ENCODE peak calls at places on chromosomes 11 and 22, in four cellular contexts. One of them, this sample, is unnamed.

GRCh38 chr11:109527496-109527895 is 105.5 kb downstream of the C11orf87 start:
- DNase-seq in right lobe of liver: no peak
- DNase-seq in AG10803: peak
- DNase-seq in thyroid gland: no peak
- DNase-seq in this sample: no peak

GRCh38 chr11:34446389-34446788 is 7.7 kb downstream of the CAT start:
- DNase-seq in thyroid gland: no peak
- DNase-seq in AG10803: no peak
- DNase-seq in right lobe of liver: no peak
- DNase-seq in this sample: no peak

GRCh38 chr22:27534720-27535125 is 266.8 kb downstream of the MN1 start:
- DNase-seq in right lobe of liver: no peak
- DNase-seq in AG10803: peak
- DNase-seq in thyroid gland: no peak
- DNase-seq in this sample: peak

GRCh38 chr11:6229911-6230310 is 4.5 kb downstream of the FHIP1B start:
- DNase-seq in right lobe of liver: peak
- DNase-seq in thyroid gland: no peak
- DNase-seq in AG10803: no peak
- DNase-seq in this sample: no peak

GRCh38 chr22:26642465-26643367 is 14.7 kb upstream of the MIAT start:
- DNase-seq in right lobe of liver: peak
- DNase-seq in thyroid gland: peak
- DNase-seq in AG10803: no peak
- DNase-seq in this sample: no peak

GRCh38 chr11:63099555-63099954 is 44.5 kb downstream of the SLC22A24 start:
- DNase-seq in AG10803: no peak
- DNase-seq in thyroid gland: no peak
- DNase-seq in right lobe of liver: no peak
- DNase-seq in this sample: no peak

GRCh38 chr11:105588001-105588400 is 21.9 kb upstream of the GRIA4 start:
- DNase-seq in AG10803: peak
- DNase-seq in right lobe of liver: no peak
- DNase-seq in thyroid gland: no peak
- DNase-seq in this sample: no peak

GRCh38 chr22:19429950-19430889 is 1.3 kb downstream of the HIRA start:
- DNase-seq in AG10803: peak
- DNase-seq in thyroid gland: peak
- DNase-seq in right lobe of liver: peak
- DNase-seq in this sample: no peak

GRCh38 chr11:36996795-36997194 is 398.8 kb upstream of the RAG2 start:
- DNase-seq in right lobe of liver: no peak
- DNase-seq in thyroid gland: no peak
- DNase-seq in AG10803: no peak
- DNase-seq in this sample: no peak

GRCh38 chr11:7677801-7678201 is 4.5 kb upstream of the CYB5R2 start:
- DNase-seq in right lobe of liver: no peak
- DNase-seq in thyroid gland: no peak
- DNase-seq in AG10803: peak
- DNase-seq in this sample: no peak

GRCh38 chr22:43643362-43643761 is 168.7 kb downstream of the EFCAB6 start:
- DNase-seq in right lobe of liver: no peak
- DNase-seq in thyroid gland: peak
- DNase-seq in AG10803: no peak
- DNase-seq in this sample: no peak

GRCh38 chr11:28133146-28133545 is 25.0 kb downstream of the METTL15 start:
- DNase-seq in AG10803: peak
- DNase-seq in right lobe of liver: no peak
- DNase-seq in thyroid gland: no peak
- DNase-seq in this sample: no peak

GRCh38 chr11:34214961-34215805 is 109.8 kb downstream of the NAT10 start:
- DNase-seq in AG10803: peak
- DNase-seq in thyroid gland: no peak
- DNase-seq in right lobe of liver: peak
- DNase-seq in this sample: no peak

GRCh38 chr11:64250875-64251721 is at the start of gene PLCB3:
- DNase-seq in AG10803: peak
- DNase-seq in thyroid gland: peak
- DNase-seq in right lobe of liver: peak
- DNase-seq in this sample: no peak

GRCh38 chr22:42299586-42300285 is 29.3 kb upstream of the TCF20 start:
- DNase-seq in AG10803: no peak
- DNase-seq in right lobe of liver: no peak
- DNase-seq in thyroid gland: no peak
- DNase-seq in this sample: no peak

GRCh38 chr11:118230088-118230487 is 5.3 kb upstream of the JAML start:
- DNase-seq in AG10803: no peak
- DNase-seq in right lobe of liver: no peak
- DNase-seq in thyroid gland: no peak
- DNase-seq in this sample: no peak

GRCh38 chr11:23211221-23211620 is 350.9 kb upstream of the CCDC179 start:
- DNase-seq in thyroid gland: no peak
- DNase-seq in right lobe of liver: no peak
- DNase-seq in AG10803: peak
- DNase-seq in this sample: no peak

GRCh38 chr11:113179181-113179701 is 135.1 kb upstream of the TTC12 start:
- DNase-seq in thyroid gland: no peak
- DNase-seq in right lobe of liver: no peak
- DNase-seq in AG10803: no peak
- DNase-seq in this sample: no peak

GRCh38 chr11:110069158-110069737 is 23.9 kb upstream of the ZC3H12C start:
- DNase-seq in AG10803: peak
- DNase-seq in thyroid gland: peak
- DNase-seq in right lobe of liver: peak
- DNase-seq in this sample: peak

GRCh38 chr11:116263770-116264169 is 509.0 kb downstream of the BUD13 start:
- DNase-seq in right lobe of liver: no peak
- DNase-seq in thyroid gland: no peak
- DNase-seq in AG10803: no peak
- DNase-seq in this sample: no peak

GRCh38 chr11:79116600-79116999 is 324.2 kb downstream of the TENM4 start:
- DNase-seq in thyroid gland: no peak
- DNase-seq in right lobe of liver: no peak
- DNase-seq in AG10803: no peak
- DNase-seq in this sample: no peak

GRCh38 chr11:26930518-26931247 is 63.2 kb upstream of the FIBIN start:
- DNase-seq in right lobe of liver: no peak
- DNase-seq in AG10803: peak
- DNase-seq in thyroid gland: no peak
- DNase-seq in this sample: no peak

GRCh38 chr11:84384637-84385227 is 1098.6 kb upstream of the CCDC90B start:
- DNase-seq in AG10803: peak
- DNase-seq in thyroid gland: peak
- DNase-seq in right lobe of liver: no peak
- DNase-seq in this sample: peak

GRCh38 chr11:106216281-106216680 is 138.8 kb downstream of the AASDHPPT start:
- DNase-seq in AG10803: no peak
- DNase-seq in right lobe of liver: no peak
- DNase-seq in thyroid gland: peak
- DNase-seq in this sample: no peak

GRCh38 chr11:72223615-72224586 is 666 bp upstream of the INPPL1 start:
- DNase-seq in AG10803: peak
- DNase-seq in right lobe of liver: peak
- DNase-seq in thyroid gland: peak
- DNase-seq in this sample: no peak

GRCh38 chr22:44423556-44423955 is 74.5 kb downstream of the RTL6 start:
- DNase-seq in right lobe of liver: no peak
- DNase-seq in AG10803: no peak
- DNase-seq in thyroid gland: no peak
- DNase-seq in this sample: no peak

GRCh38 chr11:65277878-65278277 is 16.1 kb downstream of the POLA2 start:
- DNase-seq in right lobe of liver: no peak
- DNase-seq in AG10803: no peak
- DNase-seq in thyroid gland: no peak
- DNase-seq in this sample: no peak

GRCh38 chr22:38397189-38398097 is 57.6 kb downstream of the KCNJ4 start:
- DNase-seq in thyroid gland: peak
- DNase-seq in right lobe of liver: peak
- DNase-seq in AG10803: peak
- DNase-seq in this sample: no peak

GRCh38 chr11:119501777-119502405 is 78.9 kb upstream of the THY1 start:
- DNase-seq in AG10803: no peak
- DNase-seq in thyroid gland: no peak
- DNase-seq in right lobe of liver: no peak
- DNase-seq in this sample: no peak

GRCh38 chr11:61150656-61151544 is 10.3 kb downstream of the VPS37C start:
- DNase-seq in thyroid gland: no peak
- DNase-seq in AG10803: no peak
- DNase-seq in right lobe of liver: no peak
- DNase-seq in this sample: no peak

GRCh38 chr11:12029738-12030363 is 21.4 kb upstream of the DKK3 start:
- DNase-seq in AG10803: peak
- DNase-seq in thyroid gland: no peak
- DNase-seq in right lobe of liver: no peak
- DNase-seq in this sample: no peak

GRCh38 chr11:8018742-8019631 is 31.9 kb downstream of the EIF3F start:
- DNase-seq in thyroid gland: peak
- DNase-seq in AG10803: peak
- DNase-seq in right lobe of liver: peak
- DNase-seq in this sample: no peak

GRCh38 chr11:83818349-83818748 is 532.2 kb upstream of the CCDC90B start:
- DNase-seq in AG10803: no peak
- DNase-seq in right lobe of liver: no peak
- DNase-seq in thyroid gland: no peak
- DNase-seq in this sample: no peak

GRCh38 chr11:74276581-74276980 is 34.9 kb downstream of the P4HA3 start:
- DNase-seq in right lobe of liver: no peak
- DNase-seq in AG10803: peak
- DNase-seq in thyroid gland: no peak
- DNase-seq in this sample: no peak

GRCh38 chr22:30667092-30667485 is 586 bp downstream of the DUSP18 start:
- DNase-seq in AG10803: no peak
- DNase-seq in right lobe of liver: no peak
- DNase-seq in thyroid gland: no peak
- DNase-seq in this sample: no peak

GRCh38 chr22:37098976-37099577 is 10.4 kb downstream of the TMPRSS6 start:
- DNase-seq in thyroid gland: no peak
- DNase-seq in right lobe of liver: no peak
- DNase-seq in AG10803: no peak
- DNase-seq in this sample: no peak
- TF ChIP-seq CTCF in thyroid gland: no peak
- TF ChIP-seq CTCF in right lobe of liver: no peak
- TF ChIP-seq CTCF in AG10803: no peak
- TF ChIP-seq CTCF in this sample: no peak

GRCh38 chr22:41092023-41092817 is at the start of gene EP300:
- DNase-seq in AG10803: peak
- DNase-seq in right lobe of liver: peak
- DNase-seq in thyroid gland: peak
- DNase-seq in this sample: peak
- TF ChIP-seq CTCF in AG10803: peak
- TF ChIP-seq CTCF in right lobe of liver: peak
- TF ChIP-seq CTCF in thyroid gland: no peak
- TF ChIP-seq CTCF in this sample: peak

GRCh38 chr11:47348859-47349258 is 3.6 kb downstream of the MYBPC3 start:
- DNase-seq in thyroid gland: no peak
- DNase-seq in AG10803: no peak
- DNase-seq in right lobe of liver: no peak
- DNase-seq in this sample: no peak
- TF ChIP-seq CTCF in thyroid gland: no peak
- TF ChIP-seq CTCF in AG10803: peak
- TF ChIP-seq CTCF in right lobe of liver: no peak
- TF ChIP-seq CTCF in this sample: peak

GRCh38 chr11:2146051-2146450 is 6.9 kb upstream of the IGF2 start:
- DNase-seq in thyroid gland: no peak
- DNase-seq in right lobe of liver: no peak
- DNase-seq in AG10803: no peak
- DNase-seq in this sample: no peak

GRCh38 chr11:2142762-2143202 is 3.6 kb upstream of the IGF2 start:
- DNase-seq in AG10803: peak
- DNase-seq in thyroid gland: no peak
- DNase-seq in right lobe of liver: no peak
- DNase-seq in this sample: no peak

GRCh38 chr11:2142300-2142759 is 3.1 kb upstream of the IGF2 start:
- DNase-seq in thyroid gland: no peak
- DNase-seq in AG10803: peak
- DNase-seq in right lobe of liver: no peak
- DNase-seq in this sample: no peak

GRCh38 chr11:2144549-2145220 is 5.5 kb upstream of the IGF2 start:
- DNase-seq in thyroid gland: no peak
- DNase-seq in AG10803: no peak
- DNase-seq in right lobe of liver: no peak
- DNase-seq in this sample: no peak

GRCh38 chr11:2143652-2144548 is 4.7 kb upstream of the IGF2 start:
- DNase-seq in AG10803: no peak
- DNase-seq in thyroid gland: no peak
- DNase-seq in right lobe of liver: no peak
- DNase-seq in this sample: no peak
- TF ChIP-seq CTCF in AG10803: no peak
- TF ChIP-seq CTCF in thyroid gland: no peak
- TF ChIP-seq CTCF in right lobe of liver: no peak
- TF ChIP-seq CTCF in this sample: no peak

DNA sequence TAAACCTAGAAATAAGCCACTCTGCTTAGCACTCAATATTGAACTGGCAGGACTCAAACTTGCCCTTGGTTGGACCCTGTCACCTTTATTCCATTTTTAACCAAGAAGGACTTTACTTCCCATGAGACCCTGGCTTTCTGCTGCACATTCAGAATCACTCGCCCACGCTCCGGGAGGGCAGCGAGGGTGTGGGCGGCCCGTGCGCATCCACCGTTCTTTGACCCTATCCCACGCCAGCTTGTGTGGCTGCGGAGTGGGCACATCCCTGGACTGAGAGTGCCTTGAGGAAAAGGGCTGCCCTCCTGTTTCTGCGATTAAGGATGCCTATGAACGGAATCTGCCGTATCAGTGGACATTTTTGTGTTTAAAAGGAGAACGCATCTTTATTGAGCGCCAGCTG is 39.6 kb downstream of the TRIM44 start:
- DNase-seq in thyroid gland: no peak
- DNase-seq in AG10803: no peak
- DNase-seq in right lobe of liver: no peak
- DNase-seq in this sample: no peak
- TF ChIP-seq CTCF in thyroid gland: no peak
- TF ChIP-seq CTCF in AG10803: no peak
- TF ChIP-seq CTCF in right lobe of liver: no peak
- TF ChIP-seq CTCF in this sample: no peak

GRCh38 chr11:67665537-67666302 is 8.7 kb downstream of the ALDH3B2 start:
- DNase-seq in right lobe of liver: no peak
- DNase-seq in AG10803: no peak
- DNase-seq in thyroid gland: peak
- DNase-seq in this sample: no peak
- TF ChIP-seq CTCF in right lobe of liver: peak
- TF ChIP-seq CTCF in AG10803: no peak
- TF ChIP-seq CTCF in thyroid gland: no peak
- TF ChIP-seq CTCF in this sample: no peak

GRCh38 chr11:123057604-123058305 is 4.2 kb downstream of the HSPA8 start:
- DNase-seq in thyroid gland: no peak
- DNase-seq in right lobe of liver: no peak
- DNase-seq in AG10803: no peak
- DNase-seq in this sample: no peak
- TF ChIP-seq CTCF in thyroid gland: no peak
- TF ChIP-seq CTCF in right lobe of liver: no peak
- TF ChIP-seq CTCF in AG10803: no peak
- TF ChIP-seq CTCF in this sample: no peak

GRCh38 chr11:35916270-35916669 is 27.6 kb upstream of the LDLRAD3 start:
- DNase-seq in AG10803: no peak
- DNase-seq in right lobe of liver: no peak
- DNase-seq in thyroid gland: no peak
- DNase-seq in this sample: no peak
- TF ChIP-seq CTCF in AG10803: no peak
- TF ChIP-seq CTCF in right lobe of liver: no peak
- TF ChIP-seq CTCF in thyroid gland: no peak
- TF ChIP-seq CTCF in this sample: no peak

This sample was measured in AG09319.